ENCODE peak calls at places on chromosomes 13 and 19, in nine cellular contexts. P is AG09309, W is lower leg skin, Q is cardiac fibroblast, R is foreskin fibroblast, N is fibroblast of mammary gland, B is thoracic aorta, F is adrenal gland, D is choroid plexus epithelial cell. I is an unnamed sample.

GRCh38 chr13:59677966-59678814 is 485.5 kb downstream of the DIAPH3 start:
- DNase-seq in P (peak), W (no peak), Q (peak), R (peak), N (peak), B (no peak), F (peak), D (peak), I (peak)

GRCh38 chr13:43003010-43003409 is 11.0 kb upstream of the EPSTI1 start:
- DNase-seq in P (no peak), W (no peak), Q (no peak), R (no peak), N (peak), B (no peak), F (no peak), D (no peak), I (no peak)

GRCh38 chr13:20721454-20722357 is 18.2 kb downstream of the IL17D start:
- DNase-seq in P (no peak), W (no peak), Q (peak), R (peak), N (peak), B (no peak), F (peak), D (peak), I (peak)

GRCh38 chr19:16190198-16190597 is 5.0 kb downstream of the FAM32A start:
- DNase-seq in P (no peak), W (no peak), Q (no peak), R (no peak), N (no peak), B (no peak), F (no peak), D (no peak), I (no peak)

GRCh38 chr13:34435338-34435737 is 506.7 kb upstream of the NBEA start:
- DNase-seq in P (peak), W (no peak), Q (peak), R (peak), N (peak), B (no peak), F (no peak), D (peak), I (peak)

GRCh38 chr13:49219647-49220034 is 497 bp upstream of the MLNR start:
- DNase-seq in P (no peak), W (no peak), Q (peak), R (no peak), N (no peak), B (no peak), F (no peak), D (peak), I (no peak)

GRCh38 chr19:9850235-9850959 is 15.3 kb downstream of the PIN1 start:
- DNase-seq in P (no peak), W (no peak), Q (no peak), R (no peak), N (no peak), B (no peak), F (no peak), D (no peak), I (no peak)

GRCh38 chr13:112733112-112733511 is 43.3 kb downstream of the ATP11A start:
- DNase-seq in P (no peak), W (no peak), Q (no peak), R (no peak), N (no peak), B (no peak), F (no peak), D (no peak), I (no peak)

GRCh38 chr13:112743451-112744305 is 53.8 kb downstream of the ATP11A start:
- DNase-seq in P (no peak), W (no peak), Q (no peak), R (no peak), N (no peak), B (no peak), F (no peak), D (no peak), I (no peak)

GRCh38 chr19:459724-460511 is 915 bp downstream of the SHC2 start:
- DNase-seq in P (no peak), W (no peak), Q (peak), R (peak), N (no peak), B (no peak), F (peak), D (peak), I (peak)

DNA sequence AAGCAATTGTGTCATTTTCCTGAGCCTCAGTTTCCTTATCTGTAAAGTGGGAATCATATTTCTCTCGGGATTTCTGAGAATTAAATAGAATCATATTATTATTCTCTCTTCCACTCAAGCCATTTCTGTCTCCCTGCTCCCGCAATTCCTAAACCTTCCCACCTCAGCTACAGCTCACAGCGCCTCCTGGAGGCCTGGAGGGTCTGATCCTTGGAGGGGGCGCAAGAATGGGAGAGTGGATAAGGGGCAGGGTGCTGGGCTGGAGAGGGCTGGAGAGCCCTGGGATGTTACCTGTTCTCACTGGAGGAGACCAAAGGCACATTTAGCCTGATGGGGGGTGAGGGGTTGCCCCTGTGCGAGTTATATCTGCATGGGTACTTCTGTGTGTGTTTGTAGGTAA is 31.1 kb upstream of the CYP2S1 start:
- DNase-seq in P (no peak), W (no peak), Q (no peak), R (no peak), N (no peak), B (no peak), F (no peak), D (no peak), I (no peak)
- TF ChIP-seq CTCF in P (peak), W (no peak), Q (no peak), R (no peak), N (peak), B (no peak), F (no peak), D (peak), I (no peak)

GRCh38 chr13:106036870-106037269 is 498.6 kb downstream of the EFNB2 start:
- DNase-seq in P (no peak), W (no peak), Q (no peak), R (no peak), N (no peak), B (no peak), F (no peak), D (no peak), I (no peak)

GRCh38 chr13:106029901-106030300 is 505.6 kb downstream of the EFNB2 start:
- DNase-seq in P (no peak), W (no peak), Q (no peak), R (no peak), N (no peak), B (no peak), F (no peak), D (no peak), I (no peak)

GRCh38 chr13:106034201-106034600 is 501.3 kb downstream of the EFNB2 start:
- DNase-seq in P (peak), W (peak), Q (peak), R (no peak), N (peak), B (no peak), F (no peak), D (no peak), I (peak)

GRCh38 chr13:106028916-106029315 is 506.5 kb downstream of the EFNB2 start:
- DNase-seq in P (no peak), W (no peak), Q (no peak), R (peak), N (no peak), B (no peak), F (no peak), D (no peak), I (peak)

GRCh38 chr13:106033634-106034033 is 501.8 kb downstream of the EFNB2 start:
- DNase-seq in P (peak), W (no peak), Q (peak), R (peak), N (peak), B (no peak), F (no peak), D (peak), I (peak)
- TF ChIP-seq CTCF in P (peak), W (no peak), Q (peak), R (peak), N (peak), B (peak), F (peak), D (peak), I (peak)

GRCh38 chr19:27775395-27775794 is 1437.6 kb downstream of the UQCRFS1 start:
- DNase-seq in P (no peak), W (no peak), Q (peak), R (no peak), N (no peak), B (no peak), F (no peak), D (peak), I (no peak)
- TF ChIP-seq CTCF in P (no peak), W (no peak), Q (peak), R (no peak), N (no peak), B (no peak), F (no peak), D (peak), I (peak)

GRCh38 chr13:73224708-73225107 is 165.9 kb downstream of the KLF5 start:
- DNase-seq in P (peak), W (no peak), Q (peak), R (no peak), N (peak), B (no peak), F (no peak), D (peak), I (peak)

GRCh38 chr13:73225983-73226382 is 167.2 kb downstream of the KLF5 start:
- DNase-seq in P (no peak), W (no peak), Q (peak), R (no peak), N (peak), B (no peak), F (no peak), D (no peak), I (no peak)

GRCh38 chr13:73230714-73231113 is 171.9 kb downstream of the KLF5 start:
- DNase-seq in P (no peak), W (no peak), Q (peak), R (no peak), N (peak), B (no peak), F (no peak), D (peak), I (peak)

GRCh38 chr13:73231456-73231855 is 172.7 kb downstream of the KLF5 start:
- DNase-seq in P (no peak), W (no peak), Q (no peak), R (no peak), N (peak), B (no peak), F (no peak), D (no peak), I (peak)

DNA sequence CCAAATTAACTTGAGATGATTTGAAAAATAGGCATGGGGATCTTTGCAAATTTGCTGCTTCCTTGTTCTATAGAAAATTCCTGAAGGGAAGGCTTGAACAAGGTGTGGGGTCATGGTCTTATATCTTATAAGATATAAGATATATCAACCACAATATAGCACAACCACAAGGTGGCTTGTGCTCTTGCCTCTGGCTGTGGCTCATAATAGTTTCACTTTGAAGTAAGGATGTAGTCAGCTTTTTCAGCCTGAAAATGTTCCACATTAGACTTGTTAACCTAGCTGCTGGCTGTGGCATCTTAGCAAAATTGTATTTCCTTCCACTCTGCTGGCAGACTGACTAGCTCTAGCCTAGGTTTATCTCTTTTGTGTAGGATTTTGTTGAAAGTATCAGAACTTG is 169.7 kb downstream of the KLF5 start:
- DNase-seq in P (no peak), W (no peak), Q (peak), R (no peak), N (peak), B (no peak), F (no peak), D (peak), I (no peak)
- TF ChIP-seq CTCF in P (peak), W (no peak), Q (no peak), R (peak), N (peak), B (no peak), F (no peak), D (peak), I (peak)

GRCh38 chr19:2246801-2247361 is 2.2 kb upstream of the AMH start:
- DNase-seq in P (no peak), W (no peak), Q (peak), R (peak), N (peak), B (no peak), F (peak), D (peak), I (peak)

GRCh38 chr19:2246014-2246620 is 3.0 kb upstream of the AMH start:
- DNase-seq in P (no peak), W (no peak), Q (no peak), R (no peak), N (no peak), B (no peak), F (no peak), D (no peak), I (no peak)

GRCh38 chr19:2249010-2249866 is at the start of gene AMH:
- DNase-seq in P (no peak), W (no peak), Q (no peak), R (no peak), N (no peak), B (no peak), F (peak), D (no peak), I (no peak)

GRCh38 chr19:2248136-2249009 is 750 bp upstream of the AMH start:
- DNase-seq in P (no peak), W (no peak), Q (no peak), R (no peak), N (no peak), B (no peak), F (no peak), D (no peak), I (no peak)

GRCh38 chr19:2247433-2248101 is 1.6 kb upstream of the AMH start:
- DNase-seq in P (no peak), W (no peak), Q (no peak), R (no peak), N (no peak), B (no peak), F (no peak), D (no peak), I (no peak)
- TF ChIP-seq CTCF in P (no peak), W (no peak), Q (no peak), R (no peak), N (no peak), B (no peak), F (no peak), D (no peak), I (no peak)

GRCh38 chr13:33109801-33110200 is 93.6 kb downstream of the KL start:
- DNase-seq in P (no peak), W (no peak), Q (no peak), R (no peak), N (peak), B (no peak), F (no peak), D (no peak), I (no peak)
- TF ChIP-seq CTCF in P (peak), W (no peak), Q (peak), R (peak), N (peak), B (no peak), F (no peak), D (peak), I (peak)

GRCh38 chr19:38557205-38557799 is 60.5 kb downstream of the MAP4K1 start:
- DNase-seq in P (no peak), W (no peak), Q (no peak), R (no peak), N (no peak), B (no peak), F (no peak), D (no peak), I (no peak)

GRCh38 chr19:38559428-38560401 is 58.0 kb downstream of the MAP4K1 start:
- DNase-seq in P (no peak), W (no peak), Q (peak), R (no peak), N (no peak), B (no peak), F (no peak), D (peak), I (peak)

GRCh38 chr19:38555200-38555599 is 62.6 kb downstream of the MAP4K1 start:
- DNase-seq in P (no peak), W (no peak), Q (no peak), R (no peak), N (no peak), B (no peak), F (no peak), D (no peak), I (no peak)

GRCh38 chr19:38554676-38555141 is 63.0 kb downstream of the MAP4K1 start:
- DNase-seq in P (no peak), W (no peak), Q (no peak), R (no peak), N (no peak), B (no peak), F (no peak), D (no peak), I (no peak)

GRCh38 chr19:38556521-38557174 is 61.1 kb downstream of the MAP4K1 start:
- DNase-seq in P (no peak), W (no peak), Q (no peak), R (no peak), N (no peak), B (no peak), F (no peak), D (peak), I (peak)
- TF ChIP-seq CTCF in P (peak), W (no peak), Q (peak), R (peak), N (peak), B (no peak), F (no peak), D (peak), I (no peak)

GRCh38 chr19:2243274-2244121 is 5.6 kb upstream of the AMH start:
- DNase-seq in P (no peak), W (no peak), Q (no peak), R (no peak), N (no peak), B (no peak), F (no peak), D (no peak), I (no peak)
- TF ChIP-seq CTCF in P (no peak), W (no peak), Q (no peak), R (no peak), N (no peak), B (no peak), F (no peak), D (no peak), I (no peak)

GRCh38 chr19:4063369-4064072 is 3.2 kb downstream of the ZBTB7A start:
- DNase-seq in P (no peak), W (no peak), Q (no peak), R (no peak), N (no peak), B (no peak), F (peak), D (no peak), I (no peak)
- TF ChIP-seq CTCF in P (peak), W (no peak), Q (peak), R (peak), N (peak), B (no peak), F (no peak), D (peak), I (peak)

GRCh38 chr13:45682494-45683008 is 19.6 kb upstream of the CBY2 start:
- DNase-seq in P (no peak), W (no peak), Q (no peak), R (no peak), N (no peak), B (no peak), F (no peak), D (no peak), I (no peak)

GRCh38 chr13:45681101-45681500 is 21.0 kb upstream of the CBY2 start:
- DNase-seq in P (no peak), W (no peak), Q (no peak), R (peak), N (peak), B (no peak), F (no peak), D (no peak), I (peak)

GRCh38 chr13:45678282-45678681 is 23.8 kb upstream of the CBY2 start:
- DNase-seq in P (no peak), W (no peak), Q (no peak), R (no peak), N (no peak), B (no peak), F (no peak), D (no peak), I (no peak)

DNA sequence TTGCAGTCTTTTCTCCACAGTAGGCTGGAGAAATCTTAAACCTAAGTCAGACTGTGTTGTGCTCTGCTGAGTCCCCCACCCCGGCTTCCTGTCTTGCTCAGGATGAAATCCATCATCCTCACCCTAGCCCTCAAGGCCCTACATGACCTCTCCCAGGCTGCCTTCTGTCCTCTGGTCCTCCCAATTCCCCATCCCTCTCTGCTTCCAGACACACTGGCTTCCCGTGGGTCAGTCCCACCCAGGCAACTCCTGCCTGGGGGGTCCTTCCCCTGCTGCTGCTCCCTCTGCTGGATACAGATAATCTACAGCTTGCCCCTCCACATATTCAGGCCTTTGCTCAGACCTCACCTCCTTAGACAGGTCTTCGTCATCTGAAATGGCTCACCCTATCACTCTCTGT is 18.4 kb upstream of the CBY2 start:
- DNase-seq in P (no peak), W (no peak), Q (no peak), R (no peak), N (no peak), B (no peak), F (no peak), D (no peak), I (no peak)
- TF ChIP-seq CTCF in P (no peak), W (no peak), Q (no peak), R (no peak), N (no peak), B (no peak), F (no peak), D (peak), I (no peak)